ENCODE peak calls at places on chromosome 14, in four cellular contexts. X is M059J, B is HCEC 1CT, P is MV-4-11. E is an unnamed sample.

GRCh38 chr14:20624495-20625070 is 16.9 kb downstream of the OR6S1 start:
- DNase-seq in X (no peak), B (peak), P (peak), E (peak)

GRCh38 chr14:70005281-70005805 is 126.1 kb downstream of the SMOC1 start:
- DNase-seq in X (no peak), B (no peak), P (no peak), E (no peak)

GRCh38 chr14:56561586-56561985 is 18.0 kb upstream of the TMEM260 start:
- DNase-seq in X (no peak), B (no peak), P (no peak), E (no peak)

GRCh38 chr14:89383171-89383845 is 33.7 kb downstream of the FOXN3 start:
- DNase-seq in X (no peak), B (no peak), P (no peak), E (no peak)

GRCh38 chr14:31124197-31124596 is 83.4 kb downstream of the HECTD1 start:
- DNase-seq in X (no peak), B (no peak), P (peak), E (no peak)

GRCh38 chr14:52610187-52610586 is 57.6 kb downstream of the GPR137C start:
- DNase-seq in X (no peak), B (no peak), P (no peak), E (no peak)

GRCh38 chr14:99862111-99862510 is 68.9 kb downstream of the EML1 start:
- DNase-seq in X (peak), B (peak), P (no peak), E (peak)

GRCh38 chr14:102525213-102526143 is 15.9 kb upstream of the ANKRD9 start:
- DNase-seq in X (peak), B (peak), P (peak), E (peak)

GRCh38 chr14:95305145-95305544 is 14.6 kb downstream of the CLMN start:
- DNase-seq in X (no peak), B (no peak), P (no peak), E (no peak)

GRCh38 chr14:101185081-101185835 is 281.7 kb upstream of the RTL1 start:
- DNase-seq in X (no peak), B (no peak), P (no peak), E (no peak)

GRCh38 chr14:65637780-65638179 is 225.2 kb downstream of the FUT8 start:
- DNase-seq in X (peak), B (peak), P (peak), E (peak)

GRCh38 chr14:80003138-80003537 is 208.2 kb downstream of the DIO2 start:
- DNase-seq in X (peak), B (peak), P (no peak), E (no peak)

GRCh38 chr14:56118611-56119181 is 485 bp downstream of the PELI2 start:
- DNase-seq in X (peak), B (peak), P (no peak), E (peak)

GRCh38 chr14:100537701-100538565 is 49.3 kb downstream of the BEGAIN start:
- DNase-seq in X (no peak), B (no peak), P (no peak), E (no peak)

GRCh38 chr14:87305345-87305744 is 687.6 kb downstream of the GALC start:
- DNase-seq in X (no peak), B (no peak), P (no peak), E (no peak)

GRCh38 chr14:41749425-41749824 is 142.7 kb downstream of the LRFN5 start:
- DNase-seq in X (peak), B (no peak), P (peak), E (peak)

GRCh38 chr14:68761391-68761790 is 31.5 kb downstream of the ZFP36L1 start:
- DNase-seq in X (no peak), B (no peak), P (no peak), E (no peak)

GRCh38 chr14:23053426-23053825 is 3.9 kb downstream of the CDH24 start:
- DNase-seq in X (no peak), B (no peak), P (no peak), E (no peak)

GRCh38 chr14:28502517-28502916 is 264.1 kb upstream of the FOXG1 start:
- DNase-seq in X (no peak), B (no peak), P (no peak), E (no peak)

GRCh38 chr14:36367985-36368774 is 47.7 kb upstream of the MBIP start:
- DNase-seq in X (no peak), B (no peak), P (no peak), E (no peak)

GRCh38 chr14:99205086-99205688 is 66.8 kb downstream of the BCL11B start:
- DNase-seq in X (no peak), B (no peak), P (no peak), E (no peak)